ENCODE peak calls at places on chromosome 5, in five cellular contexts. Y, N, M, J and V are unnamed samples. For H3K4me1, the result is how much of the 10 kb centered on the place peaks cover.

GRCh38 chr5:43193171-43193951 is 1.3 kb downstream of the NIM1K start:
- DNase-seq in J (peak), Y (no peak), M (peak), N (no peak), V (no peak)

GRCh38 chr5:86688414-86688813 is 70.7 kb downstream of the COX7C start:
- DNase-seq in M (no peak), J (no peak), N (no peak), Y (no peak), V (no peak)

GRCh38 chr5:173891367-173891766 is 3.2 kb downstream of the CPEB4 start:
- DNase-seq in N (no peak), M (no peak), Y (no peak), J (no peak), V (no peak)

GRCh38 chr5:68432682-68433081 is 217.1 kb downstream of the PIK3R1 start:
- DNase-seq in J (no peak), N (no peak), Y (no peak), M (no peak), V (no peak)

GRCh38 chr5:42423285-42424152 is at the start of gene GHR:
- DNase-seq in Y (peak), M (peak), N (peak), J (peak), V (peak)

GRCh38 chr5:159883522-159883950 is 32.7 kb upstream of the ADRA1B start:
- DNase-seq in Y (no peak), M (no peak), J (no peak), N (no peak), V (peak)

GRCh38 chr5:180637962-180638680 is 11.3 kb downstream of the FLT4 start:
- DNase-seq in Y (no peak), J (no peak), N (no peak), M (no peak), V (no peak)

GRCh38 chr5:55338810-55339243 is 31.0 kb downstream of the MTREX start:
- DNase-seq in Y (no peak), N (no peak), M (peak), J (no peak), V (no peak)

GRCh38 chr5:59152701-59153245 is 569.9 kb downstream of the RAB3C start:
- DNase-seq in J (no peak), N (no peak), Y (peak), M (no peak), V (no peak)

GRCh38 chr5:96756985-96757384 is 50.8 kb downstream of the ERAP1 start:
- DNase-seq in J (no peak), N (no peak), Y (no peak), M (no peak), V (no peak)

GRCh38 chr5:90590-91547 is 1.1 kb upstream of the PLEKHG4B start:
- DNase-seq in Y (no peak), J (no peak), M (no peak), N (no peak), V (no peak)

GRCh38 chr5:39186289-39186688 is 33.1 kb downstream of the FYB1 start:
- DNase-seq in M (no peak), J (no peak), Y (no peak), N (no peak), V (no peak)

GRCh38 chr5:172911976-172912375 is 47.2 kb upstream of the RPL26L1 start:
- DNase-seq in Y (no peak), J (no peak), N (no peak), M (no peak), V (no peak)

GRCh38 chr5:178404987-178405386 is 172.4 kb upstream of the PHYKPL start:
- DNase-seq in Y (no peak), N (no peak), J (no peak), M (no peak), V (peak)

GRCh38 chr5:136159457-136159856 is 26.8 kb downstream of the SMAD5 start:
- DNase-seq in Y (peak), M (no peak), N (no peak), J (no peak), V (peak)

GRCh38 chr5:41794478-41794877 is 75.7 kb downstream of the OXCT1 start:
- DNase-seq in M (peak), N (no peak), Y (no peak), J (no peak), V (peak)

GRCh38 chr5:179114756-179115155 is 54.6 kb downstream of the ZNF354C start:
- DNase-seq in Y (no peak), N (no peak), J (no peak), M (no peak), V (no peak)

GRCh38 chr5:56251918-56252553 is 18.9 kb upstream of the ANKRD55 start:
- DNase-seq in N (no peak), J (no peak), M (no peak), Y (no peak), V (no peak)

GRCh38 chr5:13218518-13218917 is 726.0 kb downstream of the DNAH5 start:
- DNase-seq in M (no peak), N (no peak), J (no peak), Y (peak), V (no peak)

GRCh38 chr5:67293177-67293576 is 96.6 kb upstream of the CD180 start:
- DNase-seq in J (no peak), N (no peak), Y (no peak), M (no peak), V (no peak)

GRCh38 chr5:142839711-142840441 is 69.7 kb downstream of the ARHGAP26 start:
- DNase-seq in N (peak), M (peak), J (peak), Y (no peak), V (no peak)

GRCh38 chr5:66004216-66004615 is 77.8 kb downstream of the ERBIN start:
- DNase-seq in M (no peak), J (no peak), N (no peak), Y (no peak), V (no peak)

GRCh38 chr5:859798-860296 is 9.1 kb upstream of the ZDHHC11 start:
- DNase-seq in Y (no peak), J (no peak), N (peak), M (no peak), V (no peak)

GRCh38 chr5:125106881-125107280 is 360.4 kb upstream of the ZNF608 start:
- DNase-seq in J (no peak), N (no peak), Y (no peak), M (no peak), V (no peak)

GRCh38 chr5:23614422-23614821 is 107.0 kb downstream of the PRDM9 start:
- DNase-seq in N (no peak), Y (no peak), J (no peak), M (no peak), V (no peak)

GRCh38 chr5:18305288-18305899 is 671.1 kb downstream of the TAF11L14 start:
- DNase-seq in Y (peak), N (no peak), J (no peak), M (no peak), V (no peak)

GRCh38 chr5:141664733-141665461 is 13.7 kb upstream of the FCHSD1 start:
- DNase-seq in M (no peak), N (peak), J (peak), Y (peak), V (peak)

GRCh38 chr5:75054110-75054930 is 2.0 kb upstream of the GCNT4 start:
- DNase-seq in N (peak), Y (no peak), J (peak), M (no peak), V (peak)

GRCh38 chr5:131277875-131278795 is 14.3 kb downstream of the CDC42SE2 start:
- DNase-seq in Y (no peak), M (no peak), N (no peak), J (no peak), V (no peak)

GRCh38 chr5:18270635-18271338 is 636.5 kb downstream of the TAF11L14 start:
- DNase-seq in J (no peak), N (no peak), Y (no peak), M (no peak), V (no peak)

GRCh38 chr5:51889703-51890102 is 506.5 kb downstream of the ISL1 start:
- DNase-seq in M (no peak), Y (no peak), J (no peak), N (no peak), V (no peak)

GRCh38 chr5:178433273-178433775 is 156.9 kb downstream of the COL23A1 start:
- DNase-seq in Y (no peak), M (no peak), N (no peak), J (no peak), V (no peak)

GRCh38 chr5:102380174-102380573 is 84.1 kb upstream of the SLCO4C1 start:
- DNase-seq in J (no peak), Y (no peak), M (no peak), N (no peak), V (no peak)
- H3K4me1 ChIP-seq in J (under half), Y (under half), M (under half), N (under half), V (under half)

DNA sequence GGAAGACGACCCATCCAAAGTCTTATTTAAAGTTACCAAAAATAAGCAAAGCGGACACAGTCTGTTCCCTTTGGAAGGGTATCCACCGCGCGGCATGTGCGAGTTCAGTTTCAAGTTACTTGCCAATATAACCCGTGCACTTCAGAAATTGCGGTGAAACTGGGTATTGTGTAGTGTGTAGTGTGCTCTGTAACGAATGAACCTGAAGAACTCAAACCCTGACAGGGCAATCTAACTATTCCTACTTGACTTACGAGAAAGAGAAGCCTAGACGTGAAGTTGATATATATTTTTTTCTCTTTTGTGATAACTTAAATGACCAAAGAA is 1.5 kb downstream of the MAN2A1 start:
- DNase-seq in M (no peak), Y (no peak), J (no peak), N (no peak), V (no peak)
- H3K4me1 ChIP-seq in M (under half), Y (under half), J (under half), N (under half), V (under half)

GRCh38 chr5:37722236-37723146 is 117.3 kb downstream of the GDNF start:
- DNase-seq in N (no peak), M (no peak), Y (no peak), J (no peak), V (peak)
- H3K4me1 ChIP-seq in N (under half), M (under half), Y (under half), J (under half), V (half or more)

GRCh38 chr5:53645581-53645980 is 85.1 kb downstream of the NDUFS4 start:
- DNase-seq in J (no peak), Y (no peak), M (no peak), N (no peak), V (no peak)

GRCh38 chr5:53645078-53645477 is 84.6 kb downstream of the NDUFS4 start:
- DNase-seq in Y (no peak), M (no peak), N (no peak), J (no peak), V (no peak)

GRCh38 chr5:53643445-53643844 is 83.0 kb downstream of the NDUFS4 start:
- DNase-seq in Y (no peak), N (no peak), M (no peak), J (no peak), V (no peak)

GRCh38 chr5:53649352-53649751 is 88.9 kb downstream of the NDUFS4 start:
- DNase-seq in M (no peak), J (no peak), N (no peak), Y (no peak), V (no peak)
- H3K4me1 ChIP-seq in M (under half), J (under half), N (under half), Y (under half), V (under half)

GRCh38 chr5:138853132-138853531 is 22.0 kb downstream of the LRRTM2 start:
- DNase-seq in M (no peak), J (no peak), N (no peak), Y (no peak), V (no peak)

GRCh38 chr5:138849439-138849838 is 25.7 kb downstream of the LRRTM2 start:
- DNase-seq in Y (no peak), J (no peak), N (no peak), M (no peak), V (no peak)

GRCh38 chr5:138849882-138850281 is 25.3 kb downstream of the LRRTM2 start:
- DNase-seq in M (no peak), N (no peak), Y (no peak), J (no peak), V (no peak)

GRCh38 chr5:138844812-138845513 is 30.2 kb downstream of the LRRTM2 start:
- DNase-seq in Y (no peak), M (peak), J (no peak), N (no peak), V (peak)

DNA sequence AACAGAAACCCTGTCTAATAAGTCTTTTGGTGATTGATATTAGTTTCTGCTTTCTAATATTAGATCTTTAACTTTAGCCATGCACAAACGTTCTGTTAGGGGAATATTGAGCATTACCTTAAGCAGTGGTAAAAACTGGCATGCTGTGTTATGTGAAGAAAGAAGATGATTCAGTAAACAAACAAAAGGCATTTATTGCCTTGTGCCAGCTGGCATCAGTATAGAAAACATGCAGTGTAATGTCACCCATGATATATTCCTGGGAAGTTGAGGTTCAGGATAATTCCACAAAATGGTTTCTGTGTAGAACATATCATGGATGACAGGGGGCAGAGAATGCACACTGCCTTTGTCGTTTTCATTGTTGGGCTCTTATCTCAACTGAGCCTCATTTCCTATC is 24.3 kb downstream of the LRRTM2 start:
- DNase-seq in M (no peak), Y (no peak), N (no peak), J (no peak), V (no peak)
- H3K4me1 ChIP-seq in M (half or more), Y (under half), N (half or more), J (under half), V (under half)

DNA sequence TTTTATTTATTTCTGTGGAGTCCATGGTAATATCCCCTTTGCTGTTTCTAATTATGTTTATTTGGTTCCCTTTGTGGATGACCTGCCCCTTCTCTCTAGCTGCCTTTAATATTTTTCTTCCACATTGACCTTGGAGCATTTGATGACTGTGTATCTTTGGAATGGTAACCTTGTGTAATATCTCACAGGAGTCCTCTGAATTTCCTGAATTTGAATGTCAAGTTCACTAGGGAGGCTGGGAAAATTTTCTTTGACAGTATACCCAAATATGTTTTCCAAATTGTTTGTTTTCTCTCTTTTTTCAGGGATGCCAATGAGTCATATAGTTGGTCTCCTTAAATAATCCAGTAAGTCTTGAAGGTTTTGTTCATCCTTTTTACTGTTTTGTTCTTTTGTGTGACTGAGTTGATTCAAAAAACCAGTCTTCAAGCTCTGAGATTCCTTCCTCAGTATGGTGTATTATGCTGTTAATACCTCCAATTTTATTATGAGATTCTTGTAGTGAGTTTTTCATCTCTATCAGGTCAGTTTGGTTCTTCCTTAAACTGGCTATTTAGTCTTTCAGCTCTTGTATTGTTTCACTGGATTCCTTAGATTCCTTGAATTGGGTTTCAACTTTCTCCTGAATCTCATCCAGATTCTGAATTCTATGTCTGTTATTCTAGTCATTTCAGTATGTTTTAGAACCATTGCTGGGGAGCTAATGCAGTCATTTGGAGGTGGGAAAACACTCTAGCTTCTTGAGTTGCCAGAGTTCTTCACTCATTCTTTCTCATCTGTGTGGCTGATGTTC is 349.0 kb upstream of the TARS1 start:
- DNase-seq in N (no peak), M (no peak), J (no peak), Y (no peak), V (peak)
- H3K4me1 ChIP-seq in N (under half), M (under half), J (under half), Y (under half), V (under half)